ENCODE peak calls at places on chromosomes 1 and 21, in five cellular contexts. Z is uterus, K is A549, R is right lobe of liver, U is esophagus squamous epithelium. N is an unnamed sample.

GRCh38 chr1:32508751-32509140 is 30.5 kb upstream of the ZBTB8A start:
- DNase-seq in Z (no peak), K (no peak), R (no peak), U (no peak), N (no peak)

GRCh38 chr1:73761559-73761958 is 436.4 kb downstream of the LRRIQ3 start:
- DNase-seq in Z (no peak), K (peak), R (no peak), U (no peak), N (no peak)

GRCh38 chr1:198359024-198359653 is 181.3 kb downstream of the ATP6V1G3 start:
- DNase-seq in Z (no peak), K (peak), R (no peak), U (no peak), N (no peak)

GRCh38 chr1:172390620-172391491 is 29.6 kb upstream of the C1orf105 start:
- DNase-seq in Z (peak), K (no peak), R (peak), U (no peak), N (peak)

GRCh38 chr1:7558921-7559869 is 211.9 kb upstream of the VAMP3 start:
- DNase-seq in Z (no peak), K (no peak), R (no peak), U (no peak), N (no peak)

GRCh38 chr1:181583598-181583997 is 100.3 kb downstream of the CACNA1E start:
- DNase-seq in Z (no peak), K (no peak), R (peak), U (no peak), N (peak)

GRCh38 chr1:17195731-17196130 is 9.2 kb upstream of the PADI1 start:
- DNase-seq in Z (no peak), K (no peak), R (peak), U (no peak), N (no peak)

GRCh38 chr1:214569357-214570004 is 18.1 kb upstream of the PTPN14 start:
- DNase-seq in Z (no peak), K (no peak), R (no peak), U (no peak), N (no peak)

GRCh38 chr1:10495475-10495817 is 20.7 kb downstream of the PEX14 start:
- DNase-seq in Z (no peak), K (no peak), R (no peak), U (no peak), N (no peak)

DNA sequence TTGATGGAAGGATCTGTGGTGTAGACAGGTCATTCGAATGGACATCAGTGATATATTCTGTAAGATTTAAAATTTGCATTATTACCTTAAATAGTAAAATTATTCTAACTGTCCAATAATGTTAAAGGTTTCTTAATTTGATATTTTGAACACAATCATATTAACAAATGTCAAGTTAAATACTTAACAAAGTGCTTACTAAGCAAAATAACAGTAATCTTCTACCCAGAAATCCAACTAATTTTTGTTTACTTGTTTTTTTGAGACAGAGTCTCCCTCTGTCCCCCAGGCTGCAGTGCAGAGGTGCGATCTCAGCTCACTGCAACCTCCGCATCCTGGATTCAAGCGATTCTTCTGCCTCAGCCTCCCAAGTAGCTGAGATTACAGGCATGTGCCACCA is 33.9 kb downstream of the USP33 start:
- DNase-seq in Z (no peak), K (no peak), R (no peak), U (no peak), N (no peak)
- H3K27ac ChIP-seq in Z (no peak), K (no peak), R (no peak), U (no peak), N (no peak)

GRCh38 chr21:42461881-42462877 is 33.8 kb downstream of the RSPH1 start:
- DNase-seq in Z (no peak), K (no peak), R (peak), U (no peak), N (no peak)
- TF ChIP-seq POLR2A in Z (no peak), K (no peak), R (peak), U (no peak), N (no peak)

DNA sequence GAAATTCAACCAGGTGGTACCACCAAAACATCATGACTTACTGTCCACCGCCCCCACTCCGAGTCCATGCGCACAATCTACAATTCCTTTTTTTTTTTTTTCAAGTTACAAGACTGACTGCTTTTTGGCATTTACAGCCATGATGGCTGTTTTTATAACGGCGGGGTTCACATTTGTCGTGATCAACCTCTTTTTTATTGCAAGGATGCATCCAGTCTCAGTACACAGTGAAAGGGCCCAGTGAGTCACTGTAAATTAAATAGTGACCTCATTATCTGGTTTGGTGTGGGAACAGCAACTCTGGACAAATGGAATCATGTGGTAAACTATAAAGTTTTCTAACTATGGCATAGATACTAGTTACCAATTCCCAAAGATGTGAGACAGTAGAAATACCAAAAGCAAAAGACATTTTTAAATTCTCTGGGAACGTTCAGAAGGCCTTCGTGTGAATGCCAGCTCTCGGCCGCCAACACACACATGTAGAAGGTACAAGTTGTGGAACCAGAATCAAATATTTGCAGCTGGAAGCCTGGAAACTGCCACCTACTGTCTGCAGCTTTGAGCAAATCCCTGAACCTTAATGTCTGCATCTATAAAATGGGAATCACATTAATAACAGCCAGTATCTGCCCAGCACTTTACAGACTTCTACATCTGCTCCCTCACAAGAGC is 4.9 kb downstream of the GLIS1 start:
- DNase-seq in Z (no peak), K (no peak), R (no peak), U (no peak), N (no peak)
- H3K27ac ChIP-seq in Z (no peak), K (no peak), R (no peak), U (no peak), N (no peak)

DNA sequence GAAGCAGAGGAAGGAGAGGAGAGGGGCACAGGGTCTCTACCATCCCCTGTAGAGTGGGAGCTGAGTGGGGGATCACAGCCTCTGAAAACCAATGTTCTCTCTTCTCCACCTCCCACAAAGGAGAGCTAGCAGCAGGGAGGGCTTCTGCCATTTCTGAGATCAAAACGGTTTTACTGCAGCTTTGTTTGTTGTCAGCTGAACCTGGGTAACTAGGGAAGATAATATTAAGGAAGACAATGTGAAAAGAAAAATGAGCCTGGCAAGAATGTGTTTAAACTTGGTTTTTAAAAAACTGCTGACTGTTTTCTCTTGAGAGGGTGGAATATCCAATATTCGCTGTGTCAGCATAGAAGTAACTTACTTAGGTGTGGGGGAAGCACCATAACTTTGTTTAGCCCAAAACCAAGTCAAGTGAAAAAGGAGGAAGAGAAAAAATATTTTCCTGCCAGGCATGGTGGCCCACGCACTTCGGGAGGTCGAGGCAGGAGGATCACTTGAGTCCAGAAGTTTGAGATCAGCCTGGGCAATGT is 35.8 kb upstream of the TDRD10 start:
- DNase-seq in Z (no peak), K (no peak), R (no peak), U (no peak), N (no peak)
- TF ChIP-seq POLR2A in Z (no peak), K (no peak), R (no peak), U (no peak), N (no peak)

GRCh38 chr1:3516481-3516869 is 62.0 kb downstream of the ARHGEF16 start:
- DNase-seq in Z (no peak), K (no peak), R (no peak), U (no peak), N (no peak)
- H3K27ac ChIP-seq in Z (no peak), K (peak), R (no peak), U (no peak), N (no peak)

GRCh38 chr21:46056450-46056903 is 41.4 kb upstream of the COL6A2 start:
- DNase-seq in Z (peak), K (no peak), R (peak), U (no peak), N (no peak)

GRCh38 chr21:46054447-46054846 is 43.5 kb upstream of the COL6A2 start:
- DNase-seq in Z (peak), K (no peak), R (peak), U (no peak), N (no peak)

GRCh38 chr21:46054031-46054430 is 43.9 kb upstream of the COL6A2 start:
- DNase-seq in Z (peak), K (no peak), R (no peak), U (no peak), N (no peak)

GRCh38 chr21:46057111-46057709 is 40.7 kb upstream of the COL6A2 start:
- DNase-seq in Z (peak), K (no peak), R (peak), U (no peak), N (no peak)

DNA sequence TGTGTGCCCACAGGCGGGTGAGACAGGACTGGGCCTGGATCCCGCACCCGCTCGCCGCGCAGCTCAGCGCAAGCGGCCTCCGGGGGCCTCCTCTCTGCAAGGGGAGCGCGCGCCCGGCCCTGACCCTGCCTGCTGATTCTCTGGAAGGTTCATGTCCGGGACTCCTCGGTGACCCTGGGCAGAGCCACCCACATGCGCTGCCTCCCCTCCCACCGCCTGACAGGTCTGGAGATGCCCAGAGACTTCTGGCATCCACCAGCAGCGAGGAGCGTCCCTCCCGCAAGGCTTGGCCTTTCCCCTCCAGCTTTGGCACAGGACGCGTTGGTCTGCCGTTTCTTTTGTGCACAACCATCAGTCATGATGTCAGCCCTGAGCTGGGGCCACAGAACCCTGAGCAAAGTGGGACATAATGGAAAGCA is 42.0 kb upstream of the COL6A2 start:
- DNase-seq in Z (peak), K (no peak), R (peak), U (no peak), N (no peak)
- TF ChIP-seq POLR2A in Z (no peak), K (no peak), R (no peak), U (no peak), N (no peak)

GRCh38 chr1:212562771-212563170 is 45.8 kb upstream of the ATF3 start:
- DNase-seq in Z (no peak), K (no peak), R (no peak), U (no peak), N (no peak)
- H3K27ac ChIP-seq in Z (no peak), K (no peak), R (no peak), U (no peak), N (no peak)